ENCODE peak calls at places on chromosomes 13 and 19, in five cellular contexts. U, K, D, E and H are unnamed samples.

GRCh38 chr19:16594131-16594586 is 21.9 kb upstream of the SLC35E1 start:
- DNase-seq in U (no peak), K (peak), D (no peak), E (no peak), H (no peak)

GRCh38 chr13:112974676-112975075 is 5.7 kb downstream of the MCF2L start:
- DNase-seq in U (no peak), K (no peak), D (no peak), E (no peak), H (no peak)

GRCh38 chr13:51549050-51549449 is 35.2 kb upstream of the WDFY2 start:
- DNase-seq in U (no peak), K (no peak), D (peak), E (no peak), H (no peak)

GRCh38 chr19:49669511-49669910 is 3.8 kb downstream of the BCL2L12 start:
- DNase-seq in U (no peak), K (no peak), D (no peak), E (no peak), H (no peak)

GRCh38 chr13:60164490-60164889 is 762 bp upstream of the DIAPH3 start:
- DNase-seq in U (no peak), K (no peak), D (peak), E (no peak), H (no peak)

GRCh38 chr13:32031025-32031814 is at the start of gene FRY:
- DNase-seq in U (peak), K (peak), D (peak), E (peak), H (peak)

GRCh38 chr13:101360525-101360924 is 55.8 kb downstream of the NALCN start:
- DNase-seq in U (no peak), K (no peak), D (no peak), E (no peak), H (no peak)

GRCh38 chr19:50794778-50795664 is 4.8 kb downstream of the ACP4 start:
- DNase-seq in U (no peak), K (no peak), D (peak), E (no peak), H (no peak)

GRCh38 chr19:32824136-32824835 is 45.3 kb downstream of the SLC7A9 start:
- DNase-seq in U (no peak), K (no peak), D (peak), E (no peak), H (no peak)

GRCh38 chr19:5632657-5633056 is 9.8 kb downstream of the SAFB start:
- DNase-seq in U (no peak), K (no peak), D (no peak), E (no peak), H (no peak)

GRCh38 chr13:39803156-39803555 is 147.7 kb downstream of the COG6 start:
- DNase-seq in U (no peak), K (no peak), D (peak), E (no peak), H (no peak)

GRCh38 chr13:41327994-41328778 is 17.1 kb downstream of the NAA16 start:
- DNase-seq in U (no peak), K (no peak), D (no peak), E (no peak), H (no peak)

GRCh38 chr13:27037571-27037970 is 134.0 kb downstream of the USP12 start:
- DNase-seq in U (no peak), K (no peak), D (no peak), E (no peak), H (no peak)

GRCh38 chr13:70357031-70357430 is 248.8 kb upstream of the KLHL1 start:
- DNase-seq in U (no peak), K (no peak), D (no peak), E (no peak), H (no peak)

GRCh38 chr13:51717786-51718398 is 86.1 kb downstream of the DHRS12 start:
- DNase-seq in U (no peak), K (no peak), D (no peak), E (no peak), H (no peak)

GRCh38 chr13:109494955-109495354 is 291.4 kb downstream of the IRS2 start:
- DNase-seq in U (no peak), K (no peak), D (no peak), E (no peak), H (no peak)

GRCh38 chr19:8731428-8732169 is 10.2 kb downstream of the OR2Z1 start:
- DNase-seq in U (no peak), K (no peak), D (peak), E (no peak), H (no peak)

GRCh38 chr13:37602743-37603381 is 4.3 kb upstream of the POSTN start:
- DNase-seq in U (no peak), K (no peak), D (no peak), E (no peak), H (no peak)

GRCh38 chr13:98349731-98350305 is 172.7 kb upstream of the RNF113B start:
- DNase-seq in U (peak), K (no peak), D (peak), E (peak), H (no peak)

GRCh38 chr13:95783747-95784146 is 106.8 kb downstream of the DNAJC3 start:
- DNase-seq in U (no peak), K (no peak), D (peak), E (no peak), H (no peak)

GRCh38 chr13:95349267-95349666 is 48.0 kb upstream of the ABCC4 start:
- DNase-seq in U (no peak), K (no peak), D (no peak), E (no peak), H (no peak)

GRCh38 chr19:38852231-38853044 is 2.7 kb upstream of the HNRNPL start:
- DNase-seq in U (no peak), K (peak), D (peak), E (peak), H (peak)

GRCh38 chr13:36674337-36675212 is 755 bp downstream of the SERTM1 start:
- DNase-seq in U (no peak), K (no peak), D (peak), E (no peak), H (no peak)

GRCh38 chr19:19259741-19260140 is 13.4 kb downstream of the TM6SF2 start:
- DNase-seq in U (no peak), K (no peak), D (peak), E (peak), H (no peak)

GRCh38 chr19:53130506-53130905 is 2.2 kb downstream of the ZNF415 start:
- DNase-seq in U (no peak), K (no peak), D (peak), E (no peak), H (no peak)

GRCh38 chr19:29841209-29841558 is 29.4 kb downstream of the CCNE1 start:
- DNase-seq in U (no peak), K (no peak), D (peak), E (no peak), H (no peak)

GRCh38 chr19:39297931-39298634 is 1.9 kb downstream of the IFNL1 start:
- DNase-seq in U (peak), K (peak), D (no peak), E (no peak), H (no peak)

GRCh38 chr13:25939961-25940687 is 111.7 kb downstream of the SHISA2 start:
- DNase-seq in U (no peak), K (no peak), D (no peak), E (no peak), H (no peak)

GRCh38 chr19:48815870-48816501 is 5.2 kb upstream of the BCAT2 start:
- DNase-seq in U (no peak), K (no peak), D (no peak), E (peak), H (no peak)

GRCh38 chr13:33349996-33350826 is 64.7 kb upstream of the STARD13 start:
- DNase-seq in U (peak), K (no peak), D (peak), E (no peak), H (peak)

GRCh38 chr19:58543826-58544590 is at the start of gene TRIM28:
- DNase-seq in U (peak), K (peak), D (peak), E (peak), H (peak)

GRCh38 chr19:27779953-27780352 is 1433.0 kb downstream of the UQCRFS1 start:
- DNase-seq in U (no peak), K (no peak), D (no peak), E (no peak), H (no peak)

GRCh38 chr19:16340092-16340491 is 15.5 kb downstream of the KLF2 start:
- DNase-seq in U (no peak), K (no peak), D (peak), E (no peak), H (no peak)

GRCh38 chr13:70950664-70951063 is 842.4 kb upstream of the KLHL1 start:
- DNase-seq in U (no peak), K (no peak), D (no peak), E (no peak), H (no peak)

GRCh38 chr19:39166571-39167391 is 30.0 kb upstream of the NCCRP1 start:
- DNase-seq in U (peak), K (no peak), D (no peak), E (no peak), H (peak)

GRCh38 chr13:23488442-23488841 is 54.9 kb upstream of the SACS start:
- DNase-seq in U (no peak), K (no peak), D (no peak), E (no peak), H (no peak)

GRCh38 chr13:29106651-29107050 is 286.5 kb downstream of the MTUS2 start:
- DNase-seq in U (no peak), K (no peak), D (no peak), E (no peak), H (no peak)

GRCh38 chr19:48798937-48799336 is 11.9 kb downstream of the BCAT2 start:
- DNase-seq in U (no peak), K (no peak), D (no peak), E (no peak), H (no peak)